ENCODE peak calls at places on chromosomes 5 and 9, in nine cellular contexts. C is neuronal stem cell; A is CD8-positive, alpha-beta memory T cell; N is OCI-LY7; F is RWPE2; E is spleen; S is brain microvascular endothelial cell; M is HepG2; K is CD4-positive, alpha-beta T cell. V is an unnamed sample.

GRCh38 chr9:124450241-124450924 is at the start of gene ADGRD2:
- DNase-seq in F (no peak), M (no peak), K (no peak), C (peak; percentile 41), E (peak; percentile 67), A (no peak), S (peak; percentile 5), N (no peak), V (no peak)

GRCh38 chr5:132446621-132447020 is 44.0 kb downstream of the IRF1 start:
- DNase-seq in M (no peak), S (no peak), F (peak; percentile 60), K (no peak), N (no peak), E (no peak), C (no peak), A (no peak), V (peak; percentile 27)

GRCh38 chr9:7316967-7317366 is 482.6 kb downstream of the DMAC1 start:
- DNase-seq in N (no peak), K (no peak), S (no peak), E (no peak), A (no peak), C (no peak), F (no peak), M (no peak), V (no peak)

GRCh38 chr9:93417538-93417937 is 33.9 kb upstream of the FAM120A start:
- DNase-seq in A (no peak), C (no peak), E (no peak), M (no peak), F (no peak), S (no peak), N (no peak), K (no peak), V (no peak)

GRCh38 chr9:37923121-37923795 is 19.3 kb upstream of the SLC25A51 start:
- DNase-seq in S (no peak), A (no peak), N (no peak), E (peak; percentile 32), F (no peak), M (no peak), C (no peak), K (no peak), V (no peak)

GRCh38 chr9:86854898-86855523 is 92.3 kb downstream of the GAS1 start:
- DNase-seq in S (peak; percentile 89), E (no peak), F (no peak), K (no peak), A (no peak), C (peak; percentile 87), N (no peak), M (peak; percentile 58), V (no peak)

GRCh38 chr5:9356306-9356942 is 189.5 kb downstream of the SEMA5A start:
- DNase-seq in E (no peak), F (no peak), M (no peak), S (no peak), K (no peak), N (no peak), C (no peak), A (no peak), V (no peak)

GRCh38 chr5:66958126-66958983 is 238.2 kb downstream of the CD180 start:
- DNase-seq in A (no peak), N (no peak), E (no peak), S (peak; percentile 55), M (no peak), C (no peak), K (no peak), F (no peak), V (no peak)

GRCh38 chr9:35001803-35002502 is 12.4 kb downstream of the DNAJB5 start:
- DNase-seq in K (no peak), S (no peak), N (no peak), M (no peak), E (no peak), A (no peak), C (no peak), F (no peak), V (no peak)

GRCh38 chr5:80255425-80255751 is 460 bp downstream of the SERINC5 start:
- DNase-seq in C (peak; percentile 49), F (no peak), N (peak; percentile 45), M (no peak), E (no peak), A (no peak), K (no peak), S (peak; percentile 49), V (peak; percentile 65)

DNA sequence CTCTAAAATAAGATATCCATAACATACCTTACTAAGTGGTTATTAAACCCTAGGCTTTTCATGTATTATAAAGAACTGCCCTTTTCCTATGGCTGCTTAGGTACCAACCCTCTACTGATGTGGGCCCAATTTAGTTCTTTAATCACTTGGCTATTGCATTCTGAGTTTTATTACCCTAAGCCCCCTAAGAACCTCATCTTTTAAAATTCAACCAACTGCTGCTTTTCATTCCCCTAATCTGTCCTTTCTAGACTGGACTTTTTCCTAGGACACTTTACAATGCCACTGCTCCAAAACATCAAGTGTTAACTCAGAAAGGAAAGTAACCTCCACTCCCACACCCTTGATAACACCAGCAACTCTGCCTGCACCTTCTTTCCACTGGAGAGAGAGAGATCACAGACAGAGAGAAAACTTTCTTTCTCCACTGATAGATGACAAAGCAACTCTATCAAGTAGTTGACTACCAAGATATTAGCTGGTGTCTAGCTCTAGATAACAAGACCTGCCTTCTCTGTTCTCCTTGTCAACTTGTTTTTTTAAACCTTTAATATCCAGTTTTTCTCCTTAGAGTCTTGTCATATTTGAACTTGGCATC is 27.3 kb downstream of the ELL2 start:
- DNase-seq in C (no peak), E (no peak), N (no peak), A (no peak), S (no peak), F (no peak), K (no peak), M (no peak), V (no peak)
- H3K27ac ChIP-seq in C (peak overlapping the region; percentile 5), E (no peak overlapping the region), N (no peak overlapping the region), A (peak overlapping the region; percentile 21), S (no peak overlapping the region), F (peak overlapping the region; percentile 11), K (no peak overlapping the region), M (no peak overlapping the region), V (peak overlapping the region; percentile 14)

GRCh38 chr5:32760091-32760509 is 49.0 kb downstream of the NPR3 start:
- DNase-seq in M (peak; percentile 19), A (no peak), F (no peak), E (no peak), C (no peak), S (peak; percentile 79), N (no peak), K (no peak), V (no peak)
- H3K27ac ChIP-seq in M (no peak overlapping the region), A (no peak overlapping the region), F (no peak overlapping the region), E (no peak overlapping the region), C (no peak overlapping the region), S (peak overlapping the region; percentile 35), N (no peak overlapping the region), K (no peak overlapping the region), V (no peak overlapping the region)

DNA sequence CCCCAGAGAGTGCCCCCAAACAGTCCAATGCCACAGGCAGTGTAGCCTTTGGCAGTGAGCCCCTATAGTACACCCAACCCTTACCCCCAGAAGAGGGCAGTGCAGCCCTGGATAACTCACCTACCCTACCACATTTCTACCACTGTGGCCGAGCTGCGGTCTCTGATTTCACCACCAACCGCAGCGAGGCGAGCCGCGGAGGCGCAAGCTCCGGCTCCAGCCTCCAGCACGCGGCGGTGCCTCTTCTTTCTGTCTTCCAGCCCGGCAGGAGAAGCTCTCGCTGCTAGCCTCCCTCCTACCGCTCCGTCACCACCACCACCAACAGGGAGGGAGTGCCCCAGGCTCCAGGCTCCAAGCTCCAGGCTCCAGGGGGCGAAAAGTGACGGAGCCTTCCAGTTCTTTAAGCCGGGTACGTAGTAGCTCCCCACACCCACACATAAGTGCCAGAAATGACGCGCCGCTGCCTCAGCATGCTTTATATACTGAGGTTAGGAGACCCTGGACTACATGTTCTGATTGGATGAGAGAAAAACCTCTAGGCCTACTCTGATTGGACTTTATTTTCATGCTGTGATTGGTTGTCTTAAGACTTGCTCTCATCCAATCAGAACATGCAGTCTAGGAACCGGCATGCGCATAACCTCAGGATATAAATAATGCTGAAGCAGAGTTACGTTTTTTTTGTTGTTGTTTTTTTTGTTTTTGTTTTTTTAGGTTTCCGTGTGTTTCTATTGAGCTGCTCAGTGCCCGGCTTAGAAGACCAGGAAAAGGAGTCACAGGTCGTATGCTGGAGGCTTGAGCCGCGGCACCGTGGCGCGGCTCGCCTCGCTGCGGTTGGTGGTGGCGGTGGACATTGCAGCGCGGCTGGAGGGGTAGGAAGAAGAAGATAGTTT is at the start of gene PCAT7:
- DNase-seq in K (no peak), M (peak; percentile 84), F (peak; percentile 75), E (no peak), N (peak; percentile 89), C (peak; percentile 81), S (peak; percentile 24), A (no peak), V (no peak)
- H3K27ac ChIP-seq in K (no peak within 1 kb of the TSS), M (peak within 1 kb of the TSS; percentile 90), F (peak within 1 kb of the TSS; percentile 29), E (no peak within 1 kb of the TSS), N (peak within 1 kb of the TSS; percentile 77), C (peak within 1 kb of the TSS; percentile 81), S (no peak within 1 kb of the TSS), A (no peak within 1 kb of the TSS), V (no peak within 1 kb of the TSS)

GRCh38 chr5:149442563-149443182 is 63.6 kb upstream of the IL17B start:
- DNase-seq in C (peak; percentile 56), N (peak; percentile 63), A (peak; percentile 53), M (peak; percentile 82), E (peak; percentile 92), K (peak; percentile 77), F (no peak), S (peak; percentile 76), V (peak; percentile 66)
- H3K27ac ChIP-seq in C (no peak overlapping the region), N (no peak overlapping the region), A (no peak overlapping the region), M (peak overlapping the region; percentile 76), E (peak overlapping the region; percentile 62), K (no peak overlapping the region), F (peak overlapping the region; percentile 80), S (no peak overlapping the region), V (no peak overlapping the region)

GRCh38 chr9:127119319-127119709 is 3.1 kb downstream of the ANGPTL2 start:
- DNase-seq in F (no peak), M (no peak), K (no peak), C (no peak), E (no peak), A (no peak), N (peak; percentile 9), S (no peak), V (no peak)

GRCh38 chr9:127122176-127123151 is at the start of gene ANGPTL2:
- DNase-seq in F (peak; percentile 67), S (peak; percentile 43), K (no peak), N (no peak), M (peak; percentile 43), E (peak; percentile 92), A (peak; percentile 5), C (peak; percentile 91), V (peak; percentile 85)

GRCh38 chr9:127124091-127124490 is 1.7 kb upstream of the ANGPTL2 start:
- DNase-seq in E (no peak), F (peak; percentile 16), C (no peak), A (no peak), K (no peak), M (no peak), S (no peak), N (no peak), V (no peak)

GRCh38 chr9:127123239-127123935 is 952 bp upstream of the ANGPTL2 start:
- DNase-seq in N (no peak), S (no peak), A (no peak), K (no peak), F (peak; percentile 45), E (no peak), M (no peak), C (no peak), V (no peak)

GRCh38 chr9:127121628-127122175 is 733 bp downstream of the ANGPTL2 start:
- DNase-seq in A (no peak), S (no peak), C (peak; percentile 43), N (no peak), E (no peak), K (no peak), F (no peak), M (no peak), V (no peak)
- H3K27ac ChIP-seq in A (no peak overlapping the region), S (no peak overlapping the region), C (no peak overlapping the region), N (no peak overlapping the region), E (peak overlapping the region; percentile 88), K (no peak overlapping the region), F (no peak overlapping the region), M (peak overlapping the region; percentile 23), V (peak overlapping the region; percentile 93)